ENCODE peak calls at places on chromosome 7, in five cellular contexts. One of them, this sample, is unnamed. For H3K4me1, the result is how much of the 10 kb centered on the place peaks cover.

GRCh38 chr7:55570939-55571338 is 1.4 kb downstream of the VOPP1 start:
- DNase-seq in Peyer's patch: peak
- DNase-seq in tibial nerve: no peak
- DNase-seq in ovary: no peak
- DNase-seq in suprapubic skin: no peak
- DNase-seq in this sample: no peak

GRCh38 chr7:81233208-81233940 is 314.5 kb upstream of the SEMA3C start:
- DNase-seq in ovary: no peak
- DNase-seq in suprapubic skin: no peak
- DNase-seq in tibial nerve: no peak
- DNase-seq in Peyer's patch: no peak
- DNase-seq in this sample: no peak

GRCh38 chr7:139739863-139740597 is 37.8 kb downstream of the HIPK2 start:
- DNase-seq in Peyer's patch: no peak
- DNase-seq in suprapubic skin: no peak
- DNase-seq in ovary: no peak
- DNase-seq in tibial nerve: no peak
- DNase-seq in this sample: peak

GRCh38 chr7:19317461-19317860 is 172.2 kb upstream of the FERD3L start:
- DNase-seq in tibial nerve: no peak
- DNase-seq in Peyer's patch: no peak
- DNase-seq in suprapubic skin: no peak
- DNase-seq in ovary: no peak
- DNase-seq in this sample: no peak

GRCh38 chr7:79009647-79010046 is 443.8 kb downstream of the MAGI2 start:
- DNase-seq in ovary: no peak
- DNase-seq in tibial nerve: no peak
- DNase-seq in Peyer's patch: no peak
- DNase-seq in suprapubic skin: no peak
- DNase-seq in this sample: no peak

GRCh38 chr7:101833799-101834198 is 16.4 kb downstream of the CUX1 start:
- DNase-seq in tibial nerve: no peak
- DNase-seq in Peyer's patch: no peak
- DNase-seq in suprapubic skin: no peak
- DNase-seq in ovary: no peak
- DNase-seq in this sample: no peak

GRCh38 chr7:117385340-117386124 is 41.8 kb downstream of the ASZ1 start:
- DNase-seq in Peyer's patch: no peak
- DNase-seq in tibial nerve: no peak
- DNase-seq in ovary: no peak
- DNase-seq in suprapubic skin: no peak
- DNase-seq in this sample: no peak

GRCh38 chr7:119703895-119704294 is 569.1 kb upstream of the KCND2 start:
- DNase-seq in ovary: no peak
- DNase-seq in tibial nerve: no peak
- DNase-seq in suprapubic skin: no peak
- DNase-seq in Peyer's patch: no peak
- DNase-seq in this sample: no peak

GRCh38 chr7:72538147-72538546 is 126.0 kb upstream of the CALN1 start:
- DNase-seq in ovary: no peak
- DNase-seq in Peyer's patch: no peak
- DNase-seq in tibial nerve: no peak
- DNase-seq in suprapubic skin: no peak
- DNase-seq in this sample: no peak

GRCh38 chr7:101862280-101863220 is 45.1 kb downstream of the CUX1 start:
- DNase-seq in ovary: no peak
- DNase-seq in tibial nerve: no peak
- DNase-seq in suprapubic skin: no peak
- DNase-seq in Peyer's patch: no peak
- DNase-seq in this sample: no peak

GRCh38 chr7:100588438-100588837 is 2.3 kb downstream of the FBXO24 start:
- DNase-seq in tibial nerve: no peak
- DNase-seq in ovary: no peak
- DNase-seq in suprapubic skin: no peak
- DNase-seq in Peyer's patch: no peak
- DNase-seq in this sample: no peak

GRCh38 chr7:55476852-55477780 is 95.2 kb downstream of the VOPP1 start:
- DNase-seq in ovary: no peak
- DNase-seq in tibial nerve: no peak
- DNase-seq in suprapubic skin: no peak
- DNase-seq in Peyer's patch: peak
- DNase-seq in this sample: peak

GRCh38 chr7:98138679-98139078 is 32.0 kb downstream of the LMTK2 start:
- DNase-seq in suprapubic skin: no peak
- DNase-seq in tibial nerve: no peak
- DNase-seq in ovary: no peak
- DNase-seq in Peyer's patch: no peak
- DNase-seq in this sample: no peak

GRCh38 chr7:6637544-6638229 is 569 bp downstream of the ZNF316 start:
- DNase-seq in tibial nerve: no peak
- DNase-seq in suprapubic skin: no peak
- DNase-seq in Peyer's patch: peak
- DNase-seq in ovary: peak
- DNase-seq in this sample: no peak

GRCh38 chr7:111958889-111959288 is 247.3 kb downstream of the DOCK4 start:
- DNase-seq in ovary: no peak
- DNase-seq in suprapubic skin: no peak
- DNase-seq in tibial nerve: no peak
- DNase-seq in Peyer's patch: no peak
- DNase-seq in this sample: no peak

GRCh38 chr7:137296551-137296950 is 47.0 kb downstream of the PTN start:
- DNase-seq in suprapubic skin: no peak
- DNase-seq in tibial nerve: no peak
- DNase-seq in Peyer's patch: no peak
- DNase-seq in ovary: no peak
- DNase-seq in this sample: no peak

GRCh38 chr7:87599336-87599735 is 1.3 kb downstream of the ABCB1 start:
- DNase-seq in ovary: no peak
- DNase-seq in suprapubic skin: no peak
- DNase-seq in tibial nerve: no peak
- DNase-seq in Peyer's patch: peak
- DNase-seq in this sample: no peak

GRCh38 chr7:69814421-69814962 is 216.2 kb downstream of the AUTS2 start:
- DNase-seq in suprapubic skin: no peak
- DNase-seq in Peyer's patch: no peak
- DNase-seq in ovary: no peak
- DNase-seq in tibial nerve: no peak
- DNase-seq in this sample: no peak

GRCh38 chr7:93601363-93601762 is 26.8 kb upstream of the CALCR start:
- DNase-seq in tibial nerve: no peak
- DNase-seq in ovary: no peak
- DNase-seq in suprapubic skin: no peak
- DNase-seq in Peyer's patch: no peak
- DNase-seq in this sample: no peak

GRCh38 chr7:95569720-95570119 is 26.6 kb downstream of the PDK4 start:
- DNase-seq in ovary: no peak
- DNase-seq in Peyer's patch: no peak
- DNase-seq in tibial nerve: no peak
- DNase-seq in suprapubic skin: no peak
- DNase-seq in this sample: no peak

GRCh38 chr7:146960747-146961416 is 844.3 kb downstream of the CNTNAP2 start:
- DNase-seq in tibial nerve: no peak
- DNase-seq in ovary: no peak
- DNase-seq in suprapubic skin: no peak
- DNase-seq in Peyer's patch: no peak
- DNase-seq in this sample: no peak

GRCh38 chr7:129187681-129188371 is 607 bp upstream of the SMO start:
- DNase-seq in Peyer's patch: no peak
- DNase-seq in suprapubic skin: no peak
- DNase-seq in tibial nerve: no peak
- DNase-seq in ovary: no peak
- DNase-seq in this sample: no peak

GRCh38 chr7:102104245-102104644 is 182.4 kb upstream of the SH2B2 start:
- DNase-seq in tibial nerve: no peak
- DNase-seq in suprapubic skin: no peak
- DNase-seq in ovary: no peak
- DNase-seq in Peyer's patch: no peak
- DNase-seq in this sample: no peak

GRCh38 chr7:24741691-24742639 is 15.3 kb downstream of the GSDME start:
- DNase-seq in ovary: peak
- DNase-seq in Peyer's patch: no peak
- DNase-seq in suprapubic skin: no peak
- DNase-seq in tibial nerve: peak
- DNase-seq in this sample: no peak

GRCh38 chr7:8260871-8261707 is 878 bp downstream of the ICA1 start:
- DNase-seq in ovary: peak
- DNase-seq in tibial nerve: peak
- DNase-seq in Peyer's patch: no peak
- DNase-seq in suprapubic skin: peak
- DNase-seq in this sample: no peak

GRCh38 chr7:116139007-116139406 is 71.3 kb upstream of the TES start:
- DNase-seq in ovary: no peak
- DNase-seq in Peyer's patch: no peak
- DNase-seq in suprapubic skin: no peak
- DNase-seq in tibial nerve: no peak
- DNase-seq in this sample: no peak

GRCh38 chr7:122137291-122138077 is 6.6 kb downstream of the AASS start:
- DNase-seq in tibial nerve: no peak
- DNase-seq in suprapubic skin: no peak
- DNase-seq in ovary: no peak
- DNase-seq in Peyer's patch: no peak
- DNase-seq in this sample: no peak

GRCh38 chr7:33750177-33750576 is 155.2 kb upstream of the BMPER start:
- DNase-seq in tibial nerve: no peak
- DNase-seq in suprapubic skin: no peak
- DNase-seq in ovary: no peak
- DNase-seq in Peyer's patch: no peak
- DNase-seq in this sample: no peak

GRCh38 chr7:43193905-43194304 is 81.5 kb downstream of the HECW1 start:
- DNase-seq in ovary: no peak
- DNase-seq in tibial nerve: no peak
- DNase-seq in Peyer's patch: no peak
- DNase-seq in suprapubic skin: no peak
- DNase-seq in this sample: no peak

GRCh38 chr7:87234949-87235348 is 15.4 kb upstream of the TMEM243 start:
- DNase-seq in Peyer's patch: no peak
- DNase-seq in suprapubic skin: no peak
- DNase-seq in tibial nerve: no peak
- DNase-seq in ovary: no peak
- DNase-seq in this sample: no peak

GRCh38 chr7:70267381-70267780 is 669.1 kb downstream of the AUTS2 start:
- DNase-seq in suprapubic skin: no peak
- DNase-seq in Peyer's patch: no peak
- DNase-seq in ovary: no peak
- DNase-seq in tibial nerve: no peak
- DNase-seq in this sample: no peak

GRCh38 chr7:144975882-144976281 is 140.0 kb upstream of the TPK1 start:
- DNase-seq in suprapubic skin: no peak
- DNase-seq in tibial nerve: no peak
- DNase-seq in Peyer's patch: no peak
- DNase-seq in ovary: no peak
- DNase-seq in this sample: no peak

GRCh38 chr7:117114272-117114671 is 161.0 kb downstream of the ST7 start:
- DNase-seq in ovary: no peak
- DNase-seq in tibial nerve: no peak
- DNase-seq in suprapubic skin: no peak
- DNase-seq in Peyer's patch: no peak
- DNase-seq in this sample: no peak

GRCh38 chr7:21912305-21912704 is 33.4 kb downstream of the CDCA7L start:
- DNase-seq in suprapubic skin: no peak
- DNase-seq in tibial nerve: no peak
- DNase-seq in Peyer's patch: no peak
- DNase-seq in ovary: peak
- DNase-seq in this sample: no peak

GRCh38 chr7:90459888-90460287 is 9.6 kb upstream of the PTTG1IP2 start:
- DNase-seq in suprapubic skin: no peak
- DNase-seq in tibial nerve: no peak
- DNase-seq in ovary: no peak
- DNase-seq in Peyer's patch: no peak
- DNase-seq in this sample: no peak

GRCh38 chr7:1100386-1100785 is 12.5 kb downstream of the GPER1 start:
- DNase-seq in suprapubic skin: no peak
- DNase-seq in Peyer's patch: no peak
- DNase-seq in ovary: no peak
- DNase-seq in tibial nerve: no peak
- DNase-seq in this sample: no peak
- H3K4me3 ChIP-seq in suprapubic skin: no peak
- H3K4me3 ChIP-seq in Peyer's patch: no peak
- H3K4me3 ChIP-seq in ovary: no peak
- H3K4me3 ChIP-seq in tibial nerve: no peak
- H3K4me3 ChIP-seq in this sample: no peak

GRCh38 chr7:151058766-151059361 is 525 bp upstream of the SLC4A2 start:
- DNase-seq in tibial nerve: no peak
- DNase-seq in suprapubic skin: no peak
- DNase-seq in ovary: no peak
- DNase-seq in Peyer's patch: no peak
- DNase-seq in this sample: no peak
- H3K4me1 ChIP-seq in tibial nerve: under half
- H3K4me1 ChIP-seq in suprapubic skin: half or more
- H3K4me1 ChIP-seq in ovary: under half
- H3K4me1 ChIP-seq in Peyer's patch: under half
- H3K4me1 ChIP-seq in this sample: half or more

GRCh38 chr7:158740013-158740656 is 35.5 kb upstream of the NCAPG2 start:
- DNase-seq in suprapubic skin: no peak
- DNase-seq in tibial nerve: peak
- DNase-seq in ovary: peak
- DNase-seq in Peyer's patch: no peak
- DNase-seq in this sample: no peak
- TF ChIP-seq POLR2A in suprapubic skin: no peak
- TF ChIP-seq POLR2A in tibial nerve: no peak
- TF ChIP-seq POLR2A in ovary: no peak
- TF ChIP-seq POLR2A in Peyer's patch: no peak
- TF ChIP-seq POLR2A in this sample: no peak

GRCh38 chr7:16264036-16264435 is 157.3 kb downstream of the CRPPA start:
- DNase-seq in suprapubic skin: no peak
- DNase-seq in Peyer's patch: no peak
- DNase-seq in ovary: no peak
- DNase-seq in tibial nerve: no peak
- DNase-seq in this sample: no peak

GRCh38 chr7:16264436-16265183 is 156.7 kb downstream of the CRPPA start:
- DNase-seq in tibial nerve: no peak
- DNase-seq in ovary: no peak
- DNase-seq in suprapubic skin: no peak
- DNase-seq in Peyer's patch: no peak
- DNase-seq in this sample: no peak

GRCh38 chr7:16260236-16260728 is 161.1 kb downstream of the CRPPA start:
- DNase-seq in Peyer's patch: no peak
- DNase-seq in ovary: no peak
- DNase-seq in tibial nerve: no peak
- DNase-seq in suprapubic skin: no peak
- DNase-seq in this sample: no peak

GRCh38 chr7:16261100-16261499 is 160.2 kb downstream of the CRPPA start:
- DNase-seq in Peyer's patch: no peak
- DNase-seq in ovary: no peak
- DNase-seq in suprapubic skin: no peak
- DNase-seq in tibial nerve: no peak
- DNase-seq in this sample: no peak

DNA sequence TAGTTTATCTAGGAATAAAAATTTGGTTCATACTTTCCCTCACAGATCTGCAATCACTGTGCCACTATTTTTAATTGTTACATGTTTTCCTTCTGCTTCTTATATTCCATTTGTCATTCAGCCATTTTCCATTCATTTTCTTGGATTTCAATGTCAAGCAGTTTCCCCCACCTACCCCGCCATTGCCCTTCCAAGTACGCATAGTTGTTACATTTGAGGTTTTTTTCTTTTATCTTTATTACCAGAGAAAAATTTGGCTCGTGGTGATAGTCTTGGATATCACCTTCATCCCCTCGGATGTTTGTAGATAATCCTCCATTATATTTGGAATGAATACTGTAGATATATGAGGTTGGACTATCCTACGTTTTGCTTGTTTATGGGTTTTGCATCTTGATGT is 159.7 kb downstream of the CRPPA start:
- DNase-seq in ovary: no peak
- DNase-seq in suprapubic skin: no peak
- DNase-seq in Peyer's patch: no peak
- DNase-seq in tibial nerve: no peak
- DNase-seq in this sample: no peak
- H3K4me3 ChIP-seq in ovary: no peak
- H3K4me3 ChIP-seq in suprapubic skin: no peak
- H3K4me3 ChIP-seq in Peyer's patch: no peak
- H3K4me3 ChIP-seq in tibial nerve: no peak
- H3K4me3 ChIP-seq in this sample: no peak

This sample was measured in vagina.